ENCODE peak calls at places on chromosomes 12 and 14, in four cellular contexts. P is endothelial cell of umbilical vein, O is upper lobe of left lung, J is amniotic stem cell. W is an unnamed sample.
A peak's percentile ranks its signal among the peaks of the same experiment; 100 is the strongest.

GRCh38 chr12:8609061-8609570 is 3.5 kb downstream of the AICDA start:
- DNase-seq in P (peak; percentile 67), O (no peak), J (peak; percentile 11), W (no peak)

GRCh38 chr12:126342866-126343265 is 1277.6 kb downstream of the AACS start:
- DNase-seq in P (no peak), O (no peak), J (no peak), W (no peak)

GRCh38 chr14:75979071-75979571 is 2.7 kb downstream of the TGFB3 start:
- DNase-seq in P (no peak), O (no peak), J (no peak), W (no peak)

GRCh38 chr14:65791551-65791981 is 379.0 kb downstream of the FUT8 start:
- DNase-seq in P (peak; percentile 34), O (no peak), J (no peak), W (no peak)

GRCh38 chr14:34781242-34781641 is 66.8 kb upstream of the CFL2 start:
- DNase-seq in P (peak; percentile 95), O (no peak), J (peak; percentile 37), W (no peak)

GRCh38 chr12:116295327-116296263 is 18.1 kb upstream of the MED13L start:
- DNase-seq in P (peak; percentile 40), O (no peak), J (no peak), W (no peak)

GRCh38 chr12:39188689-39189088 is 254.2 kb downstream of the KIF21A start:
- DNase-seq in P (no peak), O (no peak), J (no peak), W (no peak)

GRCh38 chr14:51041853-51042252 is 53.1 kb downstream of the TRIM9 start:
- DNase-seq in P (no peak), O (no peak), J (no peak), W (no peak)

GRCh38 chr12:104319028-104319427 is 15.5 kb downstream of the EID3 start:
- DNase-seq in P (no peak), O (no peak), J (no peak), W (no peak)

GRCh38 chr12:119869720-119870119 is 7.4 kb downstream of the CIT start:
- DNase-seq in P (peak; percentile 52), O (no peak), J (peak; percentile 31), W (peak; percentile 64)

GRCh38 chr12:85872497-85873091 is 1.5 kb upstream of the NTS start:
- DNase-seq in P (peak; percentile 66), O (no peak), J (peak; percentile 65), W (no peak)

GRCh38 chr12:80045594-80045993 is 53.7 kb upstream of the OTOGL start:
- DNase-seq in P (no peak), O (no peak), J (no peak), W (no peak)

GRCh38 chr14:55124774-55125372 is 4.2 kb upstream of the LGALS3 start:
- DNase-seq in P (no peak), O (no peak), J (no peak), W (no peak)

GRCh38 chr12:75703131-75703530 is 191.7 kb upstream of the KRR1 start:
- DNase-seq in P (no peak), O (no peak), J (no peak), W (no peak)

GRCh38 chr12:40375076-40375475 is 150.3 kb downstream of the LRRK2 start:
- DNase-seq in P (peak; percentile 38), O (no peak), J (no peak), W (no peak)

GRCh38 chr12:126262829-126263228 is 1197.6 kb downstream of the AACS start:
- DNase-seq in P (no peak), O (no peak), J (no peak), W (no peak)

GRCh38 chr12:50609292-50609874 is 104.6 kb downstream of the DIP2B start:
- DNase-seq in P (no peak), O (no peak), J (no peak), W (no peak)

GRCh38 chr14:61543946-61544345 is 151.4 kb upstream of the HIF1A start:
- DNase-seq in P (no peak), O (no peak), J (no peak), W (no peak)

GRCh38 chr14:74245292-74245691 is 6.0 kb downstream of the VSX2 start:
- DNase-seq in P (no peak), O (no peak), J (no peak), W (no peak)

GRCh38 chr12:56565510-56566101 is 44.0 kb downstream of the RBMS2 start:
- DNase-seq in P (peak; percentile 98), O (peak; percentile 77), J (peak; percentile 52), W (peak; percentile 80)

GRCh38 chr12:18752280-18752920 is 14.5 kb downstream of the CAPZA3 start:
- DNase-seq in P (no peak), O (no peak), J (peak; percentile 37), W (no peak)

GRCh38 chr14:73223049-73223448 is 14.3 kb upstream of the PAPLN start:
- DNase-seq in P (no peak), O (no peak), J (no peak), W (no peak)

GRCh38 chr12:20370001-20370381 is 1.7 kb downstream of the PDE3A start:
- DNase-seq in P (peak; percentile 66), O (no peak), J (no peak), W (no peak)

GRCh38 chr14:94481468-94482131 is 5.6 kb upstream of the SERPINA9 start:
- DNase-seq in P (no peak), O (no peak), J (no peak), W (no peak)

GRCh38 chr12:28104893-28105864 is 85.1 kb upstream of the CCDC91 start:
- DNase-seq in P (no peak), O (no peak), J (no peak), W (no peak)

GRCh38 chr12:7190268-7191055 is 976 bp downstream of the PEX5 start:
- DNase-seq in P (no peak), O (peak; percentile 26), J (no peak), W (no peak)

GRCh38 chr12:131221061-131221945 is 267.6 kb downstream of the ADGRD1 start:
- DNase-seq in P (no peak), O (no peak), J (no peak), W (no peak)

GRCh38 chr12:62657363-62657632 is 190.7 kb downstream of the MON2 start:
- DNase-seq in P (no peak), O (no peak), J (no peak), W (no peak)